ENCODE peak calls at places on chromosomes 3 and 15, in four cellular contexts. One of them, this sample, is unnamed.

GRCh38 chr3:46909535-46910161 is 32.1 kb downstream of the PTH1R start:
- DNase-seq in activated CD4-positive, alpha-beta T cell treated with anti-CD3 and anti-CD28 coated beads for 1 hour: peak; percentile 62
- DNase-seq in PC-3: peak; percentile 87
- DNase-seq in Calu3: peak; percentile 86
- DNase-seq in this sample: peak; percentile 61

GRCh38 chr15:66232267-66232625 is 21.3 kb downstream of the MEGF11 start:
- DNase-seq in activated CD4-positive, alpha-beta T cell treated with anti-CD3 and anti-CD28 coated beads for 1 hour: no peak
- DNase-seq in PC-3: no peak
- DNase-seq in Calu3: no peak
- DNase-seq in this sample: no peak

GRCh38 chr3:160413613-160414248 is 14.3 kb downstream of the SMC4 start:
- DNase-seq in activated CD4-positive, alpha-beta T cell treated with anti-CD3 and anti-CD28 coated beads for 1 hour: peak; percentile 40
- DNase-seq in PC-3: peak; percentile 83
- DNase-seq in Calu3: peak; percentile 89
- DNase-seq in this sample: peak; percentile 84

GRCh38 chr15:61613729-61614128 is 384.6 kb upstream of the RORA start:
- DNase-seq in activated CD4-positive, alpha-beta T cell treated with anti-CD3 and anti-CD28 coated beads for 1 hour: no peak
- DNase-seq in PC-3: no peak
- DNase-seq in Calu3: no peak
- DNase-seq in this sample: no peak

GRCh38 chr3:35296533-35296932 is 342.8 kb upstream of the ARPP21 start:
- DNase-seq in activated CD4-positive, alpha-beta T cell treated with anti-CD3 and anti-CD28 coated beads for 1 hour: no peak
- DNase-seq in PC-3: no peak
- DNase-seq in Calu3: no peak
- DNase-seq in this sample: no peak

GRCh38 chr15:41284425-41285177 is 47.8 kb downstream of the OIP5 start:
- DNase-seq in activated CD4-positive, alpha-beta T cell treated with anti-CD3 and anti-CD28 coated beads for 1 hour: no peak
- DNase-seq in PC-3: peak; percentile 36
- DNase-seq in Calu3: no peak
- DNase-seq in this sample: peak; percentile 36

GRCh38 chr3:133934996-133935842 is 39.5 kb upstream of the RAB6B start:
- DNase-seq in activated CD4-positive, alpha-beta T cell treated with anti-CD3 and anti-CD28 coated beads for 1 hour: no peak
- DNase-seq in PC-3: no peak
- DNase-seq in Calu3: peak; percentile 1
- DNase-seq in this sample: no peak

GRCh38 chr3:192836469-192836820 is 81.2 kb downstream of the MB21D2 start:
- DNase-seq in activated CD4-positive, alpha-beta T cell treated with anti-CD3 and anti-CD28 coated beads for 1 hour: no peak
- DNase-seq in PC-3: no peak
- DNase-seq in Calu3: no peak
- DNase-seq in this sample: no peak

GRCh38 chr3:69368129-69368741 is 17.7 kb downstream of the FRMD4B start:
- DNase-seq in activated CD4-positive, alpha-beta T cell treated with anti-CD3 and anti-CD28 coated beads for 1 hour: no peak
- DNase-seq in PC-3: no peak
- DNase-seq in Calu3: no peak
- DNase-seq in this sample: no peak

GRCh38 chr15:96340611-96341464 is 10.3 kb downstream of the NR2F2 start:
- DNase-seq in activated CD4-positive, alpha-beta T cell treated with anti-CD3 and anti-CD28 coated beads for 1 hour: no peak
- DNase-seq in PC-3: peak; percentile 13
- DNase-seq in Calu3: no peak
- DNase-seq in this sample: no peak

GRCh38 chr3:139491027-139491700 is 14.8 kb upstream of the RBP2 start:
- DNase-seq in activated CD4-positive, alpha-beta T cell treated with anti-CD3 and anti-CD28 coated beads for 1 hour: no peak
- DNase-seq in PC-3: peak; percentile 1
- DNase-seq in Calu3: peak; percentile 39
- DNase-seq in this sample: no peak

GRCh38 chr15:50024183-50024795 is 94.7 kb downstream of the ATP8B4 start:
- DNase-seq in activated CD4-positive, alpha-beta T cell treated with anti-CD3 and anti-CD28 coated beads for 1 hour: no peak
- DNase-seq in PC-3: no peak
- DNase-seq in Calu3: no peak
- DNase-seq in this sample: no peak

GRCh38 chr3:195105389-195105788 is 165.6 kb downstream of the XXYLT1 start:
- DNase-seq in activated CD4-positive, alpha-beta T cell treated with anti-CD3 and anti-CD28 coated beads for 1 hour: no peak
- DNase-seq in PC-3: peak; percentile 86
- DNase-seq in Calu3: no peak
- DNase-seq in this sample: no peak

GRCh38 chr3:481680-482079 is 285.1 kb downstream of the CHL1 start:
- DNase-seq in activated CD4-positive, alpha-beta T cell treated with anti-CD3 and anti-CD28 coated beads for 1 hour: no peak
- DNase-seq in PC-3: peak; percentile 30
- DNase-seq in Calu3: peak; percentile 6
- DNase-seq in this sample: no peak

GRCh38 chr3:17412950-17413530 is 329.4 kb downstream of the TBC1D5 start:
- DNase-seq in activated CD4-positive, alpha-beta T cell treated with anti-CD3 and anti-CD28 coated beads for 1 hour: no peak
- DNase-seq in PC-3: peak; percentile 82
- DNase-seq in Calu3: peak; percentile 21
- DNase-seq in this sample: peak; percentile 69

GRCh38 chr3:115836944-115837343 is 213.6 kb downstream of the GAP43 start:
- DNase-seq in activated CD4-positive, alpha-beta T cell treated with anti-CD3 and anti-CD28 coated beads for 1 hour: no peak
- DNase-seq in PC-3: peak; percentile 62
- DNase-seq in Calu3: no peak
- DNase-seq in this sample: peak; percentile 42

GRCh38 chr15:93997071-93997658 is 234.2 kb upstream of the MCTP2 start:
- DNase-seq in activated CD4-positive, alpha-beta T cell treated with anti-CD3 and anti-CD28 coated beads for 1 hour: no peak
- DNase-seq in PC-3: peak; percentile 57
- DNase-seq in Calu3: peak; percentile 26
- DNase-seq in this sample: peak; percentile 35

GRCh38 chr3:142888484-142889262 is at the start of gene PCOLCE2:
- DNase-seq in activated CD4-positive, alpha-beta T cell treated with anti-CD3 and anti-CD28 coated beads for 1 hour: no peak
- DNase-seq in PC-3: peak; percentile 37
- DNase-seq in Calu3: peak; percentile 62
- DNase-seq in this sample: peak; percentile 47

GRCh38 chr3:140585828-140586227 is 92.0 kb upstream of the TRIM42 start:
- DNase-seq in activated CD4-positive, alpha-beta T cell treated with anti-CD3 and anti-CD28 coated beads for 1 hour: no peak
- DNase-seq in PC-3: no peak
- DNase-seq in Calu3: no peak
- DNase-seq in this sample: no peak

This sample was measured in LoVo.